ENCODE peak calls at places on chromosome 6, in four cellular contexts. One of them, this sample, is unnamed.

GRCh38 chr6:26743157-26743821 is 83.7 kb upstream of the ZNF322 start:
- DNase-seq in H1: peak; percentile 80
- DNase-seq in GM12878: no peak
- DNase-seq in SK-N-SH: peak; percentile 45
- DNase-seq in this sample: no peak

GRCh38 chr6:148750826-148751225 is 4.0 kb downstream of the UST start:
- DNase-seq in H1: no peak
- DNase-seq in GM12878: no peak
- DNase-seq in SK-N-SH: no peak
- DNase-seq in this sample: no peak

GRCh38 chr6:135884136-135884535 is 32.6 kb downstream of the PDE7B start:
- DNase-seq in H1: no peak
- DNase-seq in GM12878: no peak
- DNase-seq in SK-N-SH: no peak
- DNase-seq in this sample: no peak

GRCh38 chr6:166955121-166955864 is 1.1 kb downstream of the RNASET2 start:
- DNase-seq in H1: no peak
- DNase-seq in GM12878: no peak
- DNase-seq in SK-N-SH: peak; percentile 69
- DNase-seq in this sample: no peak

GRCh38 chr6:113050010-113050893 is 703.1 kb downstream of the RFPL4B start:
- DNase-seq in H1: no peak
- DNase-seq in GM12878: no peak
- DNase-seq in SK-N-SH: no peak
- DNase-seq in this sample: no peak

GRCh38 chr6:75896526-75896925 is 147.5 kb downstream of the MYO6 start:
- DNase-seq in H1: no peak
- DNase-seq in GM12878: no peak
- DNase-seq in SK-N-SH: no peak
- DNase-seq in this sample: no peak

GRCh38 chr6:41625442-41625841 is 12.8 kb upstream of the MDFI start:
- DNase-seq in H1: no peak
- DNase-seq in GM12878: no peak
- DNase-seq in SK-N-SH: no peak
- DNase-seq in this sample: no peak

GRCh38 chr6:11552390-11552789 is 14.8 kb downstream of the TMEM170B start:
- DNase-seq in H1: no peak
- DNase-seq in GM12878: no peak
- DNase-seq in SK-N-SH: no peak
- DNase-seq in this sample: no peak

GRCh38 chr6:147642458-147642857 is 134.0 kb downstream of the SAMD5 start:
- DNase-seq in H1: no peak
- DNase-seq in GM12878: no peak
- DNase-seq in SK-N-SH: no peak
- DNase-seq in this sample: no peak

GRCh38 chr6:139597781-139598368 is 223.4 kb upstream of the CITED2 start:
- DNase-seq in H1: no peak
- DNase-seq in GM12878: no peak
- DNase-seq in SK-N-SH: no peak
- DNase-seq in this sample: no peak

GRCh38 chr6:102619585-102619984 is 1226.1 kb downstream of the GRIK2 start:
- DNase-seq in H1: no peak
- DNase-seq in GM12878: no peak
- DNase-seq in SK-N-SH: peak; percentile 10
- DNase-seq in this sample: no peak

GRCh38 chr6:168627798-168628551 is 187.0 kb downstream of the SMOC2 start:
- DNase-seq in H1: no peak
- DNase-seq in GM12878: no peak
- DNase-seq in SK-N-SH: no peak
- DNase-seq in this sample: no peak

GRCh38 chr6:22149501-22150490 is 147.0 kb downstream of the PRL start:
- DNase-seq in H1: no peak
- DNase-seq in GM12878: no peak
- DNase-seq in SK-N-SH: peak; percentile 62
- DNase-seq in this sample: no peak

GRCh38 chr6:22146581-22147468 is 150.0 kb downstream of the PRL start:
- DNase-seq in H1: no peak
- DNase-seq in GM12878: no peak
- DNase-seq in SK-N-SH: peak; percentile 40
- DNase-seq in this sample: no peak

GRCh38 chr6:22147469-22147815 is 149.4 kb downstream of the PRL start:
- DNase-seq in H1: no peak
- DNase-seq in GM12878: no peak
- DNase-seq in SK-N-SH: no peak
- DNase-seq in this sample: no peak

GRCh38 chr6:22147983-22148797 is 148.6 kb downstream of the PRL start:
- DNase-seq in H1: no peak
- DNase-seq in GM12878: no peak
- DNase-seq in SK-N-SH: peak; percentile 27
- DNase-seq in this sample: no peak

GRCh38 chr6:22149081-22149480 is 147.8 kb downstream of the PRL start:
- DNase-seq in H1: no peak
- DNase-seq in GM12878: no peak
- DNase-seq in SK-N-SH: peak; percentile 32
- DNase-seq in this sample: no peak
- TF ChIP-seq TAF1 in H1: no peak
- TF ChIP-seq TAF1 in GM12878: no peak
- TF ChIP-seq TAF1 in SK-N-SH: no peak
- TF ChIP-seq TAF1 in this sample: no peak

DNA sequence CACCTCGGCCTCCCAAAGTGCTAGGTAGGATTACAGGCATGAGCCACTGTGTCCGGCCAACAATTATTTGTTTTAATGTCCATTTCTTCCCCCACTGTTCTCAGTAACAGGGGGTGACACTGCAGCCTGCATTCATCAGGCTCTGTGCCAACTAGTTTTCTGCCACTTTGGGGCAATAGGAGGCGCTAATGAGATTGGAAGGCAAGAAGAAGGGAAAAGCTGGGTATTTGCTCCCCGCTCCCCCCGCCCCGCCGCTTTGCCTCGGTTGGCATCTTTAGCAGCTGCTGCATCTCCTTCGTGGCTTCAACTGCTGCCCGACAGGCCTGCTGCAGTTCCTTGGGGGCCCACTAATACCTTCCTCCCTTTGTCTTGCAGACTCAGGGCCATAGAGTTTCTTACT is 35.0 kb upstream of the MDGA1 start:
- DNase-seq in H1: peak; percentile 77
- DNase-seq in GM12878: no peak
- DNase-seq in SK-N-SH: no peak
- DNase-seq in this sample: no peak
- TF ChIP-seq TAF1 in H1: no peak
- TF ChIP-seq TAF1 in GM12878: no peak
- TF ChIP-seq TAF1 in SK-N-SH: no peak
- TF ChIP-seq TAF1 in this sample: no peak

GRCh38 chr6:119119989-119120388 is 41.5 kb upstream of the FAM184A start:
- DNase-seq in H1: no peak
- DNase-seq in GM12878: no peak
- DNase-seq in SK-N-SH: no peak
- DNase-seq in this sample: no peak
- TF ChIP-seq TAF1 in H1: no peak
- TF ChIP-seq TAF1 in GM12878: no peak
- TF ChIP-seq TAF1 in SK-N-SH: no peak
- TF ChIP-seq TAF1 in this sample: no peak

DNA sequence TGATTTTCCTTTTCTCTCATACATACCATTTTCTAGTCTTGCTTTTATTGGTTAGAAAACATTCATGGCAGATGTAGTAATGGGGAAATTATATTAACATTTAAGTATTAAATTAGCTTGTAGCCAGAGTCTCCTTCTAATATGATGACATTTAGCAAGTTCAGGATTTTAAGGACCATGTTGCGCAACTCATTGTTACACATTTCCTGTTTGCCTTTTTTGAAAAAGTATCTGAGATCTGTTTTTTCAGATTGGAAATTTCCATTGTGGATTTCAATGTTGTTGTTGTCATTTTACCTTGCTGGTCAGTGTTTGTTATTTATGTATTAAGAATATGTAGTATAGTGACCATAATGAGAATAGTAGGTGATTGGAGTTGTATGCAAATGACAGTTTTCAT is 38.7 kb downstream of the CDKAL1 start:
- DNase-seq in H1: no peak
- DNase-seq in GM12878: no peak
- DNase-seq in SK-N-SH: no peak
- DNase-seq in this sample: no peak
- TF ChIP-seq TAF1 in H1: no peak
- TF ChIP-seq TAF1 in GM12878: no peak
- TF ChIP-seq TAF1 in SK-N-SH: no peak
- TF ChIP-seq TAF1 in this sample: no peak

GRCh38 chr6:118705799-118706481 is 54.5 kb upstream of the CEP85L start:
- DNase-seq in H1: no peak
- DNase-seq in GM12878: peak; percentile 30
- DNase-seq in SK-N-SH: no peak
- DNase-seq in this sample: no peak
- TF ChIP-seq TAF1 in H1: no peak
- TF ChIP-seq TAF1 in GM12878: no peak
- TF ChIP-seq TAF1 in SK-N-SH: no peak
- TF ChIP-seq TAF1 in this sample: no peak

DNA sequence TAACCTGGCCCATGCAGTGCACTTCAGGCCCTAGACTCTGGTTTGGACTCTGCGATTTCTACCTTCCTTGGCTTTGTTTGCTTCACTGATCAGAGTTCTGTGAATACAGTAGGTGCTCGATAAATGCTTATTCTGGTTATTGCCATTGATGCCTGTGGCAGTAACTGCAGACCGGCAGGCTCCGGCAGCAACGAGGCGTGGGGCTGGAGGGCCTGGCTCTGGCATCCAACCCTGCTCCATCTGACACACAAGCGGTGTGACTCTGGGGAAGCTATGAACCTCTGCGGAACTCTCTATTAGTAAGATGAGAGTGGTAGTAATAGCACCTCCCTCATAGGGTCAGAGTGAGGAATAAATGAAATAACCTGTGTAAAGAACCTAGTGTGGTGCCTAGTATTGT is 66.1 kb downstream of the PLG start:
- DNase-seq in H1: no peak
- DNase-seq in GM12878: no peak
- DNase-seq in SK-N-SH: no peak
- DNase-seq in this sample: no peak
- TF ChIP-seq TAF1 in H1: no peak
- TF ChIP-seq TAF1 in GM12878: no peak
- TF ChIP-seq TAF1 in SK-N-SH: no peak
- TF ChIP-seq TAF1 in this sample: no peak

GRCh38 chr6:15522427-15522826 is 140.4 kb downstream of the DTNBP1 start:
- DNase-seq in H1: no peak
- DNase-seq in GM12878: no peak
- DNase-seq in SK-N-SH: no peak
- DNase-seq in this sample: no peak

GRCh38 chr6:15523679-15524630 is 138.9 kb downstream of the DTNBP1 start:
- DNase-seq in H1: peak; percentile 57
- DNase-seq in GM12878: no peak
- DNase-seq in SK-N-SH: no peak
- DNase-seq in this sample: no peak

GRCh38 chr6:15522026-15522425 is 140.8 kb downstream of the DTNBP1 start:
- DNase-seq in H1: no peak
- DNase-seq in GM12878: no peak
- DNase-seq in SK-N-SH: no peak
- DNase-seq in this sample: no peak

GRCh38 chr6:15521516-15521915 is 141.3 kb downstream of the DTNBP1 start:
- DNase-seq in H1: no peak
- DNase-seq in GM12878: no peak
- DNase-seq in SK-N-SH: no peak
- DNase-seq in this sample: no peak

DNA sequence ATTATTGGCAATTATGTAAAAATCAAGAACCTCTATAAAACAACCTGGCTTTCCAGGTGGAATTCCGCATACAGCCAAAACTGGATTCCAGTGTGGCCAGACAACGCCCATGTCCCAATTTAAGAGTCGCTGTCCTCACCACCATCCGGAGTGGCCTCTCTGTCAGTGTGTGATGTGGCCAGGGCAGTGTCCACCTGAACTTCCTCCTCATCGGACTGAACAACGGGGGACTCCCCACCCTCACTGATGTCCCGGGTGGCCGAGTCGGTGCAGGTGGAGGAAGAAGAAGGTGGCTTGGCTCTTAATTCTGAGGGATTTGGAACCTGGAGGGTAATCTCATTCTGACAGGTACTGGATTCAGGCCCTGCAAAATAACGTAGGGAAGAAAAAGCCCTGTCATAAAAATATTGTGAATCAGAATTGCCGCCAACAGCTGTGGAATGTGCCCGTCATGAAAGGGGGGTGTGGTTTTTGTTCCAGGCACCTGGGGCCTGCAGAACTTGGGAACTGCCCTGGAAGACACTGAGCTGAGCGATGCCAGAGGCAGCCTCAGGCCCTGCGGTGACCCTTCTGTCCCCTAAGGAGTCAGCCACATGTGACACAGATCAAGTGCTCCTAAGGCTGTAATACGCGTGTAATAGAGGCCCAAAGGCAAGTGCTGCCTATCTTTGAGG is 139.8 kb downstream of the DTNBP1 start:
- DNase-seq in H1: no peak
- DNase-seq in GM12878: no peak
- DNase-seq in SK-N-SH: no peak
- DNase-seq in this sample: no peak
- TF ChIP-seq TAF1 in H1: no peak
- TF ChIP-seq TAF1 in GM12878: no peak
- TF ChIP-seq TAF1 in SK-N-SH: no peak
- TF ChIP-seq TAF1 in this sample: no peak